ENCODE peak calls at places on chromosome 15, in six cellular contexts. I is stimulated activated CD4-positive, alpha-beta T cell treated with anti-CD3 and anti-CD28 coated beads, TNF-alpha, amount 100 ng/mL, for 48 hours; F is M059J; E is DMS153; T is H4; O is ureter. L is an unnamed sample.

GRCh38 chr15:49627407-49627877 is 6.6 kb downstream of the DTWD1 start:
- DNase-seq in F (peak; percentile 95), O (no peak), T (peak; percentile 66), E (no peak), I (no peak), L (no peak)

GRCh38 chr15:90564109-90564508 is 34.4 kb downstream of the CRTC3 start:
- DNase-seq in F (no peak), O (no peak), E (no peak), T (no peak), I (no peak), L (no peak)

GRCh38 chr15:40413036-40413435 is 7.4 kb downstream of the IVD start:
- DNase-seq in T (no peak), E (no peak), O (no peak), F (no peak), I (no peak), L (no peak)

GRCh38 chr15:69908518-69909420 is 188.9 kb downstream of the TLE3 start:
- DNase-seq in O (no peak), I (no peak), T (no peak), F (no peak), E (no peak), L (no peak)

GRCh38 chr15:95715919-95716318 is 614.6 kb upstream of the NR2F2 start:
- DNase-seq in T (no peak), E (no peak), O (no peak), I (no peak), F (peak; percentile 15), L (no peak)

GRCh38 chr15:61063875-61064320 is 165.2 kb downstream of the RORA start:
- DNase-seq in T (no peak), I (no peak), F (no peak), O (no peak), E (no peak), L (no peak)

GRCh38 chr15:43376017-43376705 is 5.3 kb downstream of the TUBGCP4 start:
- DNase-seq in E (no peak), I (no peak), T (peak; percentile 17), O (no peak), F (peak; percentile 23), L (no peak)

GRCh38 chr15:57390583-57390982 is 14.3 kb downstream of the CGNL1 start:
- DNase-seq in I (no peak), T (no peak), O (no peak), F (no peak), E (no peak), L (no peak)

GRCh38 chr15:91102546-91103330 is 2.7 kb downstream of the SV2B start:
- DNase-seq in F (no peak), E (no peak), T (no peak), I (no peak), O (no peak), L (no peak)

GRCh38 chr15:38818156-38818745 is 253.6 kb upstream of the RASGRP1 start:
- DNase-seq in O (no peak), T (no peak), F (no peak), I (no peak), E (no peak), L (no peak)

GRCh38 chr15:48358229-48358641 is 27.0 kb downstream of the DUT start:
- DNase-seq in O (no peak), I (no peak), T (peak; percentile 61), E (no peak), F (peak; percentile 45), L (no peak)

GRCh38 chr15:52326758-52327157 is 31.2 kb upstream of the MYO5C start:
- DNase-seq in T (no peak), O (no peak), E (no peak), F (peak; percentile 15), I (no peak), L (no peak)

GRCh38 chr15:31340047-31340446 is 13.4 kb downstream of the KLF13 start:
- DNase-seq in F (no peak), T (no peak), I (no peak), O (no peak), E (no peak), L (no peak)